ENCODE peak calls at places on chromosomes 6 and 20, in seven cellular contexts. One of them, this sample, is unnamed.

GRCh38 chr20:37693203-37693602 is 627 bp upstream of the CTNNBL1 start:
- DNase-seq in fibroblast of lung: no peak
- DNase-seq in sigmoid colon: no peak
- DNase-seq in esophagus squamous epithelium: no peak
- DNase-seq in Peyer's patch: no peak
- DNase-seq in right lobe of liver: no peak
- DNase-seq in uterus: no peak
- DNase-seq in this sample: no peak

GRCh38 chr20:34377072-34377847 is 14.2 kb downstream of the ITCH start:
- DNase-seq in fibroblast of lung: no peak
- DNase-seq in sigmoid colon: no peak
- DNase-seq in esophagus squamous epithelium: no peak
- DNase-seq in Peyer's patch: no peak
- DNase-seq in right lobe of liver: no peak
- DNase-seq in uterus: no peak
- DNase-seq in this sample: peak; percentile 21

GRCh38 chr6:47932575-47932974 is 150.7 kb downstream of the OPN5 start:
- DNase-seq in fibroblast of lung: no peak
- DNase-seq in sigmoid colon: no peak
- DNase-seq in esophagus squamous epithelium: no peak
- DNase-seq in Peyer's patch: no peak
- DNase-seq in right lobe of liver: no peak
- DNase-seq in uterus: no peak
- DNase-seq in this sample: no peak

GRCh38 chr6:117547688-117548621 is 54.4 kb downstream of the GOPC start:
- DNase-seq in fibroblast of lung: peak; percentile 46
- DNase-seq in sigmoid colon: peak; percentile 74
- DNase-seq in esophagus squamous epithelium: no peak
- DNase-seq in Peyer's patch: peak; percentile 41
- DNase-seq in right lobe of liver: peak; percentile 61
- DNase-seq in uterus: peak; percentile 27
- DNase-seq in this sample: peak; percentile 93

GRCh38 chr6:143399176-143399575 is 51.3 kb downstream of the ADAT2 start:
- DNase-seq in fibroblast of lung: no peak
- DNase-seq in sigmoid colon: no peak
- DNase-seq in esophagus squamous epithelium: no peak
- DNase-seq in Peyer's patch: no peak
- DNase-seq in right lobe of liver: no peak
- DNase-seq in uterus: no peak
- DNase-seq in this sample: no peak

GRCh38 chr6:158625881-158626305 is 18.6 kb downstream of the DYNLT1 start:
- DNase-seq in fibroblast of lung: no peak
- DNase-seq in sigmoid colon: no peak
- DNase-seq in esophagus squamous epithelium: no peak
- DNase-seq in Peyer's patch: no peak
- DNase-seq in right lobe of liver: no peak
- DNase-seq in uterus: peak; percentile 39
- DNase-seq in this sample: no peak

GRCh38 chr6:53956068-53956711 is 155.1 kb upstream of the MLIP start:
- DNase-seq in fibroblast of lung: peak; percentile 78
- DNase-seq in sigmoid colon: peak; percentile 84
- DNase-seq in esophagus squamous epithelium: no peak
- DNase-seq in Peyer's patch: no peak
- DNase-seq in right lobe of liver: peak; percentile 63
- DNase-seq in uterus: peak; percentile 33
- DNase-seq in this sample: no peak

GRCh38 chr6:35213824-35214756 is at the start of gene SCUBE3:
- DNase-seq in fibroblast of lung: peak; percentile 32
- DNase-seq in sigmoid colon: no peak
- DNase-seq in esophagus squamous epithelium: no peak
- DNase-seq in Peyer's patch: no peak
- DNase-seq in right lobe of liver: no peak
- DNase-seq in uterus: no peak
- DNase-seq in this sample: no peak

GRCh38 chr20:50304501-50304856 is 113.8 kb downstream of the CEBPB start:
- DNase-seq in fibroblast of lung: peak; percentile 96
- DNase-seq in sigmoid colon: peak; percentile 96
- DNase-seq in esophagus squamous epithelium: no peak
- DNase-seq in Peyer's patch: no peak
- DNase-seq in right lobe of liver: peak; percentile 85
- DNase-seq in uterus: peak; percentile 87
- DNase-seq in this sample: no peak

GRCh38 chr20:1364106-1364505 is 28.7 kb downstream of the FKBP1A start:
- DNase-seq in fibroblast of lung: no peak
- DNase-seq in sigmoid colon: no peak
- DNase-seq in esophagus squamous epithelium: no peak
- DNase-seq in Peyer's patch: no peak
- DNase-seq in right lobe of liver: no peak
- DNase-seq in uterus: no peak
- DNase-seq in this sample: no peak

GRCh38 chr6:152462716-152463115 is 174.4 kb downstream of the SYNE1 start:
- DNase-seq in fibroblast of lung: peak; percentile 64
- DNase-seq in sigmoid colon: no peak
- DNase-seq in esophagus squamous epithelium: no peak
- DNase-seq in Peyer's patch: no peak
- DNase-seq in right lobe of liver: no peak
- DNase-seq in uterus: no peak
- DNase-seq in this sample: no peak

GRCh38 chr6:132054525-132054924 is 103.4 kb upstream of the CCN2 start:
- DNase-seq in fibroblast of lung: peak; percentile 78
- DNase-seq in sigmoid colon: no peak
- DNase-seq in esophagus squamous epithelium: no peak
- DNase-seq in Peyer's patch: no peak
- DNase-seq in right lobe of liver: no peak
- DNase-seq in uterus: no peak
- DNase-seq in this sample: no peak

GRCh38 chr20:13865825-13866351 is 81.1 kb downstream of the NDUFAF5 start:
- DNase-seq in fibroblast of lung: peak; percentile 9
- DNase-seq in sigmoid colon: no peak
- DNase-seq in esophagus squamous epithelium: no peak
- DNase-seq in Peyer's patch: no peak
- DNase-seq in right lobe of liver: no peak
- DNase-seq in uterus: peak; percentile 32
- DNase-seq in this sample: no peak

GRCh38 chr20:64069614-64070243 is 6.7 kb downstream of the TCEA2 start:
- DNase-seq in fibroblast of lung: no peak
- DNase-seq in sigmoid colon: no peak
- DNase-seq in esophagus squamous epithelium: no peak
- DNase-seq in Peyer's patch: peak; percentile 39
- DNase-seq in right lobe of liver: no peak
- DNase-seq in uterus: no peak
- DNase-seq in this sample: no peak

GRCh38 chr6:32254761-32255211 is 30.9 kb upstream of the NOTCH4 start:
- DNase-seq in fibroblast of lung: no peak
- DNase-seq in sigmoid colon: no peak
- DNase-seq in esophagus squamous epithelium: no peak
- DNase-seq in Peyer's patch: no peak
- DNase-seq in right lobe of liver: no peak
- DNase-seq in uterus: no peak
- DNase-seq in this sample: no peak

GRCh38 chr6:32244270-32244669 is 20.4 kb upstream of the NOTCH4 start:
- DNase-seq in fibroblast of lung: peak; percentile 13
- DNase-seq in sigmoid colon: peak; percentile 76
- DNase-seq in esophagus squamous epithelium: no peak
- DNase-seq in Peyer's patch: no peak
- DNase-seq in right lobe of liver: no peak
- DNase-seq in uterus: peak; percentile 81
- DNase-seq in this sample: no peak

GRCh38 chr6:32252326-32253009 is 28.6 kb upstream of the NOTCH4 start:
- DNase-seq in fibroblast of lung: no peak
- DNase-seq in sigmoid colon: no peak
- DNase-seq in esophagus squamous epithelium: no peak
- DNase-seq in Peyer's patch: no peak
- DNase-seq in right lobe of liver: no peak
- DNase-seq in uterus: no peak
- DNase-seq in this sample: no peak

GRCh38 chr6:32244946-32245398 is 21.1 kb upstream of the NOTCH4 start:
- DNase-seq in fibroblast of lung: peak; percentile 76
- DNase-seq in sigmoid colon: peak; percentile 91
- DNase-seq in esophagus squamous epithelium: no peak
- DNase-seq in Peyer's patch: peak; percentile 81
- DNase-seq in right lobe of liver: peak; percentile 78
- DNase-seq in uterus: peak; percentile 93
- DNase-seq in this sample: no peak

GRCh38 chr6:32249262-32249661 is 25.4 kb upstream of the NOTCH4 start:
- DNase-seq in fibroblast of lung: no peak
- DNase-seq in sigmoid colon: no peak
- DNase-seq in esophagus squamous epithelium: no peak
- DNase-seq in Peyer's patch: no peak
- DNase-seq in right lobe of liver: no peak
- DNase-seq in uterus: no peak
- DNase-seq in this sample: no peak
- TF ChIP-seq CTCF in fibroblast of lung: no peak
- TF ChIP-seq CTCF in sigmoid colon: no peak
- TF ChIP-seq CTCF in esophagus squamous epithelium: no peak
- TF ChIP-seq CTCF in Peyer's patch: no peak
- TF ChIP-seq CTCF in right lobe of liver: no peak
- TF ChIP-seq CTCF in uterus: no peak
- TF ChIP-seq CTCF in this sample: no peak

GRCh38 chr6:36378243-36378920 is 9.1 kb downstream of the ETV7 start:
- DNase-seq in fibroblast of lung: no peak
- DNase-seq in sigmoid colon: no peak
- DNase-seq in esophagus squamous epithelium: no peak
- DNase-seq in Peyer's patch: no peak
- DNase-seq in right lobe of liver: no peak
- DNase-seq in uterus: no peak
- DNase-seq in this sample: no peak
- TF ChIP-seq CTCF in fibroblast of lung: no peak
- TF ChIP-seq CTCF in sigmoid colon: no peak
- TF ChIP-seq CTCF in esophagus squamous epithelium: no peak
- TF ChIP-seq CTCF in Peyer's patch: no peak
- TF ChIP-seq CTCF in right lobe of liver: no peak
- TF ChIP-seq CTCF in uterus: no peak
- TF ChIP-seq CTCF in this sample: no peak

GRCh38 chr20:58268936-58269619 is 40.4 kb upstream of the RAB22A start:
- DNase-seq in fibroblast of lung: no peak
- DNase-seq in sigmoid colon: no peak
- DNase-seq in esophagus squamous epithelium: no peak
- DNase-seq in Peyer's patch: no peak
- DNase-seq in right lobe of liver: no peak
- DNase-seq in uterus: no peak
- DNase-seq in this sample: no peak

GRCh38 chr20:58277578-58278344 is 31.8 kb upstream of the RAB22A start:
- DNase-seq in fibroblast of lung: no peak
- DNase-seq in sigmoid colon: no peak
- DNase-seq in esophagus squamous epithelium: no peak
- DNase-seq in Peyer's patch: no peak
- DNase-seq in right lobe of liver: no peak
- DNase-seq in uterus: no peak
- DNase-seq in this sample: no peak

GRCh38 chr20:58268421-58268821 is 40.0 kb upstream of the ANKRD60 start:
- DNase-seq in fibroblast of lung: no peak
- DNase-seq in sigmoid colon: no peak
- DNase-seq in esophagus squamous epithelium: no peak
- DNase-seq in Peyer's patch: no peak
- DNase-seq in right lobe of liver: no peak
- DNase-seq in uterus: no peak
- DNase-seq in this sample: no peak

GRCh38 chr20:58271596-58272460 is 37.7 kb upstream of the RAB22A start:
- DNase-seq in fibroblast of lung: peak; percentile 64
- DNase-seq in sigmoid colon: no peak
- DNase-seq in esophagus squamous epithelium: no peak
- DNase-seq in Peyer's patch: no peak
- DNase-seq in right lobe of liver: no peak
- DNase-seq in uterus: no peak
- DNase-seq in this sample: no peak

GRCh38 chr20:58274384-58274783 is 35.1 kb upstream of the RAB22A start:
- DNase-seq in fibroblast of lung: no peak
- DNase-seq in sigmoid colon: no peak
- DNase-seq in esophagus squamous epithelium: no peak
- DNase-seq in Peyer's patch: no peak
- DNase-seq in right lobe of liver: no peak
- DNase-seq in uterus: no peak
- DNase-seq in this sample: no peak
- TF ChIP-seq CTCF in fibroblast of lung: no peak
- TF ChIP-seq CTCF in sigmoid colon: no peak
- TF ChIP-seq CTCF in esophagus squamous epithelium: no peak
- TF ChIP-seq CTCF in Peyer's patch: no peak
- TF ChIP-seq CTCF in right lobe of liver: no peak
- TF ChIP-seq CTCF in uterus: no peak
- TF ChIP-seq CTCF in this sample: no peak

GRCh38 chr6:139375239-139376053 is 998 bp upstream of the CITED2 start:
- DNase-seq in fibroblast of lung: peak; percentile 99
- DNase-seq in sigmoid colon: peak; percentile 98
- DNase-seq in esophagus squamous epithelium: peak; percentile 60
- DNase-seq in Peyer's patch: peak; percentile 87
- DNase-seq in right lobe of liver: peak; percentile 95
- DNase-seq in uterus: peak; percentile 88
- DNase-seq in this sample: peak; percentile 93

GRCh38 chr6:139373928-139374356 is 506 bp downstream of the CITED2 start:
- DNase-seq in fibroblast of lung: no peak
- DNase-seq in sigmoid colon: no peak
- DNase-seq in esophagus squamous epithelium: no peak
- DNase-seq in Peyer's patch: no peak
- DNase-seq in right lobe of liver: peak; percentile 63
- DNase-seq in uterus: no peak
- DNase-seq in this sample: no peak

GRCh38 chr6:139376054-139376355 is 1.6 kb upstream of the CITED2 start:
- DNase-seq in fibroblast of lung: no peak
- DNase-seq in sigmoid colon: peak; percentile 69
- DNase-seq in esophagus squamous epithelium: no peak
- DNase-seq in Peyer's patch: no peak
- DNase-seq in right lobe of liver: no peak
- DNase-seq in uterus: no peak
- DNase-seq in this sample: no peak

GRCh38 chr6:139373154-139373927 is 1.1 kb downstream of the CITED2 start:
- DNase-seq in fibroblast of lung: peak; percentile 57
- DNase-seq in sigmoid colon: peak; percentile 82
- DNase-seq in esophagus squamous epithelium: peak; percentile 30
- DNase-seq in Peyer's patch: peak; percentile 61
- DNase-seq in right lobe of liver: peak; percentile 81
- DNase-seq in uterus: peak; percentile 56
- DNase-seq in this sample: no peak

DNA sequence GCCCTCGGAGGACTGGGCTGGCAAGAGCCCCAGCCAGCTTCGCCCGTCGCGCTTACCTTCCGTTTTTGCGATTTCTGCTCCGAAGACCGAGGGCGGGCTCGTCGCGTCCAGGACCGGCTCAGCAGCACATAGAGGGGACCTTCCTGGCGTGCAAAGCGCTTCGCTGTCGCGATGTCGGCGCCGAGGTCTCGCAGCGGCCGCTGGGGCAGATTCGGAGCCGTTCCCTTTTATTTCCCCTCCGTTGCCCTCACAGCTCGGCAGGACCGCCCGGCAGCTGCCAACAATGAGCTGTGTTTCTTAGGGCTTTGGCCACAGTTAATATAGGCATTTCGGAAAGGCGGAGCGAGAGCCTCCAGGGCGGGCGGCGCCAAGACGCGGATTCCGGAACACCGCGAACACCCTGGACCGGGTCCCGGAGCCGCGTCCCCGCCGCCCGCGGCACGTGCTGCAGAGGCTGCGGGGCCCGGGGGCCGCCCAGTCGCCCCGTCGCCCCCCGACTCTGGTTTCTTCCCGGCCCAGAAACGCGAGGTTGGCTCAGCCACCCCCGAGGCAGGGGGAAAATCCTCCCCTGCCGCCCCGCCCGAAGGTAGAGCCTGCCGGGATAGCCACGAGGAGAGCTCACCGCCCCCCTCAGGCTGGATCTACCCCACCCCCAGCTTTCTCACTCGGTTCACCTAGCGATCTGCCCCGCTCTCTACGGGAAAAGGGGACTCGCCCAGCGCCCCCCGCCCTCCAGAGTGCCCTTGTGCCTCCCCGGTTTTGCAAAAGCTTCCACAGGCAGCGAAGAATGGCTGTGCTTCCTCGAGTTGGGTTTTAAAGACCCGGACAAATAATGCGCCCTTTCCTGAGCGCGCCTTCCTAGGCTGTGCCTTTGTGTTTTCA is at the start of gene CITED2:
- DNase-seq in fibroblast of lung: peak; percentile 98
- DNase-seq in sigmoid colon: peak; percentile 98
- DNase-seq in esophagus squamous epithelium: peak; percentile 68
- DNase-seq in Peyer's patch: peak; percentile 95
- DNase-seq in right lobe of liver: peak; percentile 96
- DNase-seq in uterus: peak; percentile 93
- DNase-seq in this sample: peak; percentile 95
- TF ChIP-seq CTCF in fibroblast of lung: no peak
- TF ChIP-seq CTCF in sigmoid colon: no peak
- TF ChIP-seq CTCF in esophagus squamous epithelium: peak; percentile 51
- TF ChIP-seq CTCF in Peyer's patch: peak; percentile 39
- TF ChIP-seq CTCF in right lobe of liver: peak; percentile 6
- TF ChIP-seq CTCF in uterus: peak; percentile 32
- TF ChIP-seq CTCF in this sample: peak; percentile 50

This sample was measured in chondrocyte.